ENCODE peak calls at places on chromosomes 4 and X, in seven cellular contexts. One of them, this sample, is unnamed.

GRCh38 chr4:28469886-28470285 is 1609.2 kb downstream of the STIM2 start:
- DNase-seq in sigmoid colon: no peak
- DNase-seq in upper lobe of left lung: no peak
- DNase-seq in A549: no peak
- DNase-seq in transverse colon: no peak
- DNase-seq in stomach: no peak
- DNase-seq in tibial nerve: no peak
- DNase-seq in this sample: no peak

GRCh38 chr4:54959656-54960055 is 165.7 kb downstream of the KDR start:
- DNase-seq in transverse colon: no peak
- DNase-seq in upper lobe of left lung: no peak
- DNase-seq in tibial nerve: no peak
- DNase-seq in sigmoid colon: no peak
- DNase-seq in stomach: no peak
- DNase-seq in A549: no peak
- DNase-seq in this sample: no peak

GRCh38 chr4:137253949-137254348 is 278.3 kb downstream of the PCDH18 start:
- DNase-seq in transverse colon: no peak
- DNase-seq in stomach: no peak
- DNase-seq in A549: no peak
- DNase-seq in sigmoid colon: no peak
- DNase-seq in tibial nerve: no peak
- DNase-seq in upper lobe of left lung: no peak
- DNase-seq in this sample: no peak

GRCh38 chrX:53071064-53071463 is 11.1 kb upstream of the TSPYL2 start:
- DNase-seq in transverse colon: no peak
- DNase-seq in sigmoid colon: peak; percentile 63
- DNase-seq in stomach: no peak
- DNase-seq in upper lobe of left lung: no peak
- DNase-seq in tibial nerve: no peak
- DNase-seq in A549: no peak
- DNase-seq in this sample: no peak

GRCh38 chr4:130393246-130394041 is 1297.5 kb downstream of the C4orf33 start:
- DNase-seq in tibial nerve: no peak
- DNase-seq in transverse colon: no peak
- DNase-seq in sigmoid colon: no peak
- DNase-seq in stomach: no peak
- DNase-seq in A549: no peak
- DNase-seq in upper lobe of left lung: no peak
- DNase-seq in this sample: no peak

GRCh38 chr4:80417019-80417418 is 81.5 kb downstream of the CFAP299 start:
- DNase-seq in sigmoid colon: no peak
- DNase-seq in transverse colon: no peak
- DNase-seq in tibial nerve: no peak
- DNase-seq in upper lobe of left lung: no peak
- DNase-seq in stomach: no peak
- DNase-seq in A549: no peak
- DNase-seq in this sample: no peak

GRCh38 chr4:56424697-56425514 is 10.5 kb downstream of the PPAT start:
- DNase-seq in upper lobe of left lung: no peak
- DNase-seq in tibial nerve: no peak
- DNase-seq in A549: peak; percentile 7
- DNase-seq in stomach: peak; percentile 32
- DNase-seq in transverse colon: peak; percentile 13
- DNase-seq in sigmoid colon: no peak
- DNase-seq in this sample: peak; percentile 34

GRCh38 chr4:43423276-43423675 is 530.8 kb downstream of the GRXCR1 start:
- DNase-seq in transverse colon: no peak
- DNase-seq in A549: no peak
- DNase-seq in sigmoid colon: no peak
- DNase-seq in tibial nerve: no peak
- DNase-seq in upper lobe of left lung: no peak
- DNase-seq in stomach: no peak
- DNase-seq in this sample: no peak

GRCh38 chrX:23436875-23437274 is 102.2 kb downstream of the PTCHD1 start:
- DNase-seq in sigmoid colon: no peak
- DNase-seq in transverse colon: no peak
- DNase-seq in A549: no peak
- DNase-seq in stomach: no peak
- DNase-seq in tibial nerve: no peak
- DNase-seq in upper lobe of left lung: no peak
- DNase-seq in this sample: no peak

GRCh38 chr4:17066972-17067371 is 168.5 kb upstream of the LDB2 start:
- DNase-seq in A549: peak; percentile 7
- DNase-seq in sigmoid colon: no peak
- DNase-seq in stomach: no peak
- DNase-seq in upper lobe of left lung: no peak
- DNase-seq in transverse colon: no peak
- DNase-seq in tibial nerve: no peak
- DNase-seq in this sample: no peak

GRCh38 chr4:186592961-186593586 is 37.7 kb upstream of the MTNR1A start:
- DNase-seq in A549: no peak
- DNase-seq in upper lobe of left lung: no peak
- DNase-seq in sigmoid colon: no peak
- DNase-seq in tibial nerve: no peak
- DNase-seq in transverse colon: no peak
- DNase-seq in stomach: no peak
- DNase-seq in this sample: no peak

GRCh38 chr4:156559346-156559745 is 412.3 kb downstream of the PDGFC start:
- DNase-seq in stomach: no peak
- DNase-seq in transverse colon: no peak
- DNase-seq in sigmoid colon: no peak
- DNase-seq in tibial nerve: no peak
- DNase-seq in upper lobe of left lung: no peak
- DNase-seq in A549: no peak
- DNase-seq in this sample: no peak

GRCh38 chr4:73446336-73446938 is 10.4 kb downstream of the AFP start:
- DNase-seq in sigmoid colon: no peak
- DNase-seq in upper lobe of left lung: no peak
- DNase-seq in A549: peak; percentile 60
- DNase-seq in stomach: no peak
- DNase-seq in tibial nerve: no peak
- DNase-seq in transverse colon: no peak
- DNase-seq in this sample: no peak

GRCh38 chr4:40194602-40195161 is 2.1 kb upstream of the RHOH start:
- DNase-seq in transverse colon: peak; percentile 46
- DNase-seq in A549: no peak
- DNase-seq in tibial nerve: no peak
- DNase-seq in upper lobe of left lung: no peak
- DNase-seq in sigmoid colon: no peak
- DNase-seq in stomach: no peak
- DNase-seq in this sample: no peak

GRCh38 chrX:116272328-116272727 is 101.8 kb downstream of the AGTR2 start:
- DNase-seq in upper lobe of left lung: no peak
- DNase-seq in transverse colon: peak; percentile 15
- DNase-seq in stomach: no peak
- DNase-seq in tibial nerve: no peak
- DNase-seq in sigmoid colon: no peak
- DNase-seq in A549: peak; percentile 94
- DNase-seq in this sample: no peak
- TF ChIP-seq EP300 in upper lobe of left lung: no peak
- TF ChIP-seq EP300 in transverse colon: no peak
- TF ChIP-seq EP300 in stomach: no peak
- TF ChIP-seq EP300 in tibial nerve: no peak
- TF ChIP-seq EP300 in sigmoid colon: no peak
- TF ChIP-seq EP300 in A549: peak; percentile 39
- TF ChIP-seq EP300 in this sample: no peak

GRCh38 chr4:120694973-120695372 is 227.6 kb downstream of the PRDM5 start:
- DNase-seq in sigmoid colon: peak; percentile 71
- DNase-seq in stomach: no peak
- DNase-seq in upper lobe of left lung: no peak
- DNase-seq in tibial nerve: no peak
- DNase-seq in A549: peak; percentile 58
- DNase-seq in transverse colon: peak; percentile 51
- DNase-seq in this sample: peak; percentile 39
- TF ChIP-seq EP300 in sigmoid colon: no peak
- TF ChIP-seq EP300 in stomach: no peak
- TF ChIP-seq EP300 in upper lobe of left lung: no peak
- TF ChIP-seq EP300 in tibial nerve: no peak
- TF ChIP-seq EP300 in A549: no peak
- TF ChIP-seq EP300 in transverse colon: no peak
- TF ChIP-seq EP300 in this sample: no peak

GRCh38 chr4:183411291-183411861 is 33.1 kb upstream of the CDKN2AIP start:
- DNase-seq in transverse colon: no peak
- DNase-seq in tibial nerve: no peak
- DNase-seq in stomach: no peak
- DNase-seq in upper lobe of left lung: no peak
- DNase-seq in sigmoid colon: peak; percentile 57
- DNase-seq in A549: no peak
- DNase-seq in this sample: no peak

GRCh38 chr4:183408791-183409190 is 35.6 kb upstream of the CDKN2AIP start:
- DNase-seq in transverse colon: peak; percentile 82
- DNase-seq in stomach: peak; percentile 34
- DNase-seq in tibial nerve: no peak
- DNase-seq in upper lobe of left lung: no peak
- DNase-seq in sigmoid colon: peak; percentile 53
- DNase-seq in A549: no peak
- DNase-seq in this sample: no peak

GRCh38 chr4:183409463-183409862 is 35.0 kb upstream of the CDKN2AIP start:
- DNase-seq in tibial nerve: no peak
- DNase-seq in stomach: no peak
- DNase-seq in A549: no peak
- DNase-seq in transverse colon: no peak
- DNase-seq in upper lobe of left lung: no peak
- DNase-seq in sigmoid colon: peak; percentile 14
- DNase-seq in this sample: no peak

GRCh38 chr4:183407635-183408463 is 36.6 kb upstream of the CDKN2AIP start:
- DNase-seq in upper lobe of left lung: no peak
- DNase-seq in transverse colon: no peak
- DNase-seq in A549: no peak
- DNase-seq in stomach: no peak
- DNase-seq in sigmoid colon: peak; percentile 46
- DNase-seq in tibial nerve: no peak
- DNase-seq in this sample: no peak

DNA sequence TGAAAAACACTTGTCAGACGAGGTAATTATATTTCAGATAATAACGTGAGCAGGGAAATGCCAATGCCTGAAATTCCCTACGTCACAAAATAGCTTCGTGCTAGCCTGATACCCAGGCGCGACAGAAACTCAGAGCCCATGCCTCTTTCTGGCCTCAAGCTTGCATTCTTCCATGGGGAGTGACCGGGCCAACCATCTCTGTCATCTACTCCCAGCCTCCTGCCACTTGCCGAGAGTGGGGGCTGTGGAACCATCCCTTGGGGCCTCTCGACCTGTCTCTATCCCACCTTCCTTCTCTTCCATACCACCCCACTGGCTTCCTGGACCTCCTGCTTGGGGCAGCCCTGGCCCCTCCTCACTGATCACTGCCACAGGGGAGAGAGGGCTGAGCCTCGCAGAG is 34.5 kb upstream of the CDKN2AIP start:
- DNase-seq in sigmoid colon: peak; percentile 32
- DNase-seq in tibial nerve: no peak
- DNase-seq in upper lobe of left lung: no peak
- DNase-seq in transverse colon: no peak
- DNase-seq in stomach: no peak
- DNase-seq in A549: no peak
- DNase-seq in this sample: no peak
- TF ChIP-seq EP300 in sigmoid colon: no peak
- TF ChIP-seq EP300 in tibial nerve: no peak
- TF ChIP-seq EP300 in upper lobe of left lung: no peak
- TF ChIP-seq EP300 in transverse colon: no peak
- TF ChIP-seq EP300 in stomach: no peak
- TF ChIP-seq EP300 in A549: no peak
- TF ChIP-seq EP300 in this sample: no peak

DNA sequence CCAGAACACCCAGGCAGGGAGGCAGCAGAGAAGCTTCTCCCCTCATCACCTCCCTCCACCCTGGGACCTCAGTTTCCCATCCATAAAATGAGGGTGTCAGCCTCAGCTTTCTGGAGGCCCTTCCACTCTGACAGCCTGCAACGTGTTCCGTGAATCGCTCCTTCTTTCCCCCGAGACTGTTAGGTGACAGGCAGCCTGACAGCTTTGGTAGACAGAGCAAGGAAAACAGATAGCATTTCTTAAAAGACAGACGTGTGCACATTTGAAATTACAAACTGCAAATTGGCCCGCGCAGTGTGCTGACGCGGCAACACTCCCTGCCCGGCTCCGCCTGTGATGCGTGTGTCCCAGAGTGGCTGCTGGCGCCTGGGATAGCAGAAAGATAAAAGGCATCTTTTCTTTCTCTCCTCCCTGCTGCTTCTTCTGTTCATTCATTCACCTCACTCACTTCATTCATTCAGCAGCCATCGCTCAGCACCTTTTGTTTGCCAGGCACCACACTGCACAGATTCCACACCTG is 245.3 kb downstream of the AFAP1 start:
- DNase-seq in upper lobe of left lung: no peak
- DNase-seq in tibial nerve: no peak
- DNase-seq in A549: no peak
- DNase-seq in transverse colon: no peak
- DNase-seq in stomach: no peak
- DNase-seq in sigmoid colon: no peak
- DNase-seq in this sample: no peak
- TF ChIP-seq EP300 in upper lobe of left lung: no peak
- TF ChIP-seq EP300 in tibial nerve: no peak
- TF ChIP-seq EP300 in A549: no peak
- TF ChIP-seq EP300 in transverse colon: no peak
- TF ChIP-seq EP300 in stomach: no peak
- TF ChIP-seq EP300 in sigmoid colon: no peak
- TF ChIP-seq EP300 in this sample: no peak

GRCh38 chr4:152572417-152573086 is 36.7 kb upstream of the FBXW7 start:
- DNase-seq in upper lobe of left lung: no peak
- DNase-seq in stomach: no peak
- DNase-seq in sigmoid colon: no peak
- DNase-seq in A549: peak; percentile 4
- DNase-seq in transverse colon: no peak
- DNase-seq in tibial nerve: no peak
- DNase-seq in this sample: no peak
- TF ChIP-seq EP300 in upper lobe of left lung: no peak
- TF ChIP-seq EP300 in stomach: no peak
- TF ChIP-seq EP300 in sigmoid colon: no peak
- TF ChIP-seq EP300 in A549: no peak
- TF ChIP-seq EP300 in transverse colon: no peak
- TF ChIP-seq EP300 in tibial nerve: no peak
- TF ChIP-seq EP300 in this sample: no peak

GRCh38 chr4:76144546-76144945 is 3.7 kb downstream of the NUP54 start:
- DNase-seq in upper lobe of left lung: no peak
- DNase-seq in tibial nerve: no peak
- DNase-seq in sigmoid colon: no peak
- DNase-seq in stomach: no peak
- DNase-seq in transverse colon: no peak
- DNase-seq in A549: no peak
- DNase-seq in this sample: no peak

GRCh38 chr4:76147454-76148141 is 599 bp downstream of the NUP54 start:
- DNase-seq in A549: peak; percentile 80
- DNase-seq in stomach: peak; percentile 46
- DNase-seq in transverse colon: peak; percentile 60
- DNase-seq in sigmoid colon: peak; percentile 72
- DNase-seq in tibial nerve: no peak
- DNase-seq in upper lobe of left lung: peak; percentile 81
- DNase-seq in this sample: no peak

GRCh38 chr4:76153356-76153755 is 5.2 kb upstream of the NUP54 start:
- DNase-seq in upper lobe of left lung: no peak
- DNase-seq in A549: no peak
- DNase-seq in sigmoid colon: no peak
- DNase-seq in transverse colon: no peak
- DNase-seq in stomach: no peak
- DNase-seq in tibial nerve: no peak
- DNase-seq in this sample: no peak

GRCh38 chr4:76148142-76148849 is at the start of gene NUP54:
- DNase-seq in upper lobe of left lung: peak; percentile 96
- DNase-seq in transverse colon: peak; percentile 96
- DNase-seq in A549: peak; percentile 94
- DNase-seq in tibial nerve: peak; percentile 85
- DNase-seq in stomach: peak; percentile 95
- DNase-seq in sigmoid colon: peak; percentile 96
- DNase-seq in this sample: peak; percentile 95
- TF ChIP-seq EP300 in upper lobe of left lung: no peak
- TF ChIP-seq EP300 in transverse colon: no peak
- TF ChIP-seq EP300 in A549: no peak
- TF ChIP-seq EP300 in tibial nerve: peak; percentile 96
- TF ChIP-seq EP300 in stomach: no peak
- TF ChIP-seq EP300 in sigmoid colon: no peak
- TF ChIP-seq EP300 in this sample: no peak

This sample was measured in ovary.